ENCODE peak calls at places on chromosomes 2 and 18, in five cellular contexts. B, D, G, Z and O are unnamed samples.

GRCh38 chr2:168583710-168584521 is 127.8 kb downstream of the CERS6 start:
- DNase-seq in B (no peak), D (no peak), G (peak; percentile 35), Z (peak; percentile 17), O (no peak)

GRCh38 chr2:121825003-121825950 is 69.8 kb downstream of the TSN start:
- DNase-seq in B (no peak), D (no peak), G (peak; percentile 39), Z (no peak), O (no peak)

GRCh38 chr2:31524592-31524991 is 56.1 kb downstream of the SRD5A2 start:
- DNase-seq in B (no peak), D (no peak), G (no peak), Z (no peak), O (no peak)

GRCh38 chr2:165003443-165004130 is 48.3 kb upstream of the SLC38A11 start:
- DNase-seq in B (no peak), D (no peak), G (no peak), Z (no peak), O (no peak)

GRCh38 chr18:680392-680791 is 22.9 kb downstream of the TYMS start:
- DNase-seq in B (no peak), D (no peak), G (no peak), Z (no peak), O (no peak)

GRCh38 chr18:68662779-68663178 is 52.1 kb downstream of the TMX3 start:
- DNase-seq in B (no peak), D (no peak), G (no peak), Z (no peak), O (no peak)

GRCh38 chr2:204628926-204629661 is 83.8 kb downstream of the PARD3B start:
- DNase-seq in B (no peak), D (no peak), G (no peak), Z (peak; percentile 14), O (no peak)

GRCh38 chr18:2002178-2002577 is 569.1 kb downstream of the METTL4 start:
- DNase-seq in B (no peak), D (no peak), G (no peak), Z (no peak), O (no peak)

GRCh38 chr2:42931818-42932195 is 139.4 kb upstream of the HAAO start:
- DNase-seq in B (no peak), D (no peak), G (no peak), Z (no peak), O (no peak)

GRCh38 chr2:171564463-171564862 is 42.2 kb downstream of the CYBRD1 start:
- DNase-seq in B (no peak), D (no peak), G (no peak), Z (peak; percentile 17), O (no peak)

GRCh38 chr2:159755788-159756187 is 42.2 kb downstream of the CD302 start:
- DNase-seq in B (no peak), D (no peak), G (no peak), Z (peak; percentile 49), O (no peak)

DNA sequence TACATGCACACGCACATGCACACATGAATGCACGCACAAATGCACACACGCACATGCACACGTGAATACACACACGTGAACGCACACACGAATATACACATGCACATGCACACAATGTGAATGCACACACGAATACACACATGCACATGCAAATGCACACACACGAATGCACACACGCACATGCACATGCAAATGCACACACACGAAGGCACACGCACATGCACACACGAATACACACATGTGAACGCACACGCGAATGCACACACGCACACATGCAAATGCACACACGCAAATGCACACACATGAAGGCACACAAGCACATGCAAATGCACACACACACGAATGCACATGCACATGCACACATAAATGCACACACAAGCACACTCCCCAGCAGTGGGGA is 68.6 kb upstream of the GPC1 start:
- DNase-seq in B (no peak), D (no peak), G (no peak), Z (no peak), O (no peak)
- H3K27ac ChIP-seq in B (no peak overlapping the region), D (no peak overlapping the region), G (no peak overlapping the region), Z (no peak overlapping the region), O (no peak overlapping the region)

GRCh38 chr2:202514732-202515131 is 120.0 kb upstream of the FAM117B start:
- DNase-seq in B (no peak), D (no peak), G (no peak), Z (no peak), O (no peak)
- H3K4me3 ChIP-seq in B (no peak overlapping the region), D (no peak overlapping the region), G (no peak overlapping the region), Z (no peak overlapping the region), O (no peak overlapping the region)

GRCh38 chr2:138019289-138019688 is 55.0 kb downstream of the HNMT start:
- DNase-seq in B (no peak), D (no peak), G (no peak), Z (no peak), O (no peak)
- H3K27ac ChIP-seq in B (no peak overlapping the region), D (no peak overlapping the region), G (no peak overlapping the region), Z (no peak overlapping the region), O (no peak overlapping the region)

DNA sequence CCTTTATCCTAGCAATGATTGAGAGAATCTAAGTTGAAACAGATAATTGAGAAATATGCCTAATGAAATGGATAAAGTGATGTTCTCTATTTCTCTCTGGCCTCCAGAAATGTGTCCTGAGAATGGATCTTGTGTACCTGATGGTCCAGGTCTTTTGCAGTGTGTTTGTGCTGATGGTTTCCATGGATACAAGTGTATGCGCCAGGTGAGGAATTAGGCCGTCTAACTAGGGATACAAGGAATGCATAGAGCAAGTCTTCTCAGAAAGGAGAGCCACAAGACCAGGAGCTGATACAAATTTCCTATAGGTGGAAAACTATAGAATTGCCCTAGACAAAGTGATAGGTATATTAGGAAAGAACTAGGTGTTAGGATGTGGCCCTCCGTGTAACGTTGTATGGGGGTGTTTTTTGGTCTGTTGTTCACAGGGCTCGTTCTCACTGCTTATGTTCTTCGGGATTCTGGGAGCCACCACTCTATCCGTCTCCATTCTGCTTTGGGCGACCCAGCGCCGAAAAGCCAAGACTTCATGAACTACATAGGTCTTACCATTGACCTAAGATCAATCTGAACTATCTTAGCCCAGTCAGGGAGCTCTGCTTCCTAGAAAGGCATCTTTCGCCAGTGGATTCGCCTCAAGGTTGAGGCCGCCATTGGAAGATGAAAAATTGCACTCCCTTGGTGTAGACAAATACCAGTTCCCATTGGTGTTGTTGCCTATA is 592 bp upstream of the CAD start:
- DNase-seq in B (peak; percentile 56), D (no peak), G (no peak), Z (no peak), O (no peak)
- H3K4me3 ChIP-seq in B (peak overlapping the region; percentile 69), D (peak overlapping the region; percentile 50), G (peak overlapping the region; percentile 56), Z (peak overlapping the region; percentile 86), O (peak overlapping the region; percentile 23)

GRCh38 chr2:233083782-233084181 is 23.6 kb downstream of the INPP5D start:
- DNase-seq in B (no peak), D (no peak), G (no peak), Z (peak; percentile 11), O (no peak)
- H3K27ac ChIP-seq in B (peak overlapping the region; percentile 79), D (peak overlapping the region; percentile 94), G (peak overlapping the region; percentile 83), Z (peak overlapping the region; percentile 94), O (no peak overlapping the region)

GRCh38 chr2:241035142-241035817 is 36.9 kb downstream of the SNED1 start:
- DNase-seq in B (peak; percentile 76), D (no peak), G (no peak), Z (no peak), O (no peak)
- H3K4me3 ChIP-seq in B (no peak overlapping the region), D (no peak overlapping the region), G (no peak overlapping the region), Z (no peak overlapping the region), O (no peak overlapping the region)

DNA sequence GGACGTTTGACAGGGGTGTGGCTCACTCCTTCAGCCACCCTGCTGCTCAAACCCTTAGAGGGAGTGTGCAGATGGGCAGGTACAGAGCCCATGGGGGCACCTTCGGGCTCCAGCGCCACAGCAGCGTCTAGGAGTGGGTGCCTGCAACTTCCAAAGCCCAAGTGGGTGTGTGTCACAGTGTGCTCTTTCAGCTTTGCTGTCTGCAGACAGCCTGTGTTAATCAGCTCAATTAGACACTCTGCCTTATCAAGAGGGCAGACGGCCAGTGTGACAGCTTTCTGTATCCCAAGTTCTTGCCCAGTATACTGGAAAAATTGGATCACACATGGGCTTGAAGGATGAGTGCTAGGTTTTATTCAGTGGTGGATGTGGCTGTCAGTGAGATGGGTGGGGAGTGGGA is 96.7 kb downstream of the AP1S3 start:
- DNase-seq in B (no peak), D (no peak), G (no peak), Z (no peak), O (no peak)
- H3K27ac ChIP-seq in B (no peak overlapping the region), D (no peak overlapping the region), G (no peak overlapping the region), Z (no peak overlapping the region), O (no peak overlapping the region)